ENCODE peak calls at places on chromosomes 12 and 14, in ten cellular contexts. One of them, this sample, is unnamed.

GRCh38 chr14:46250113-46250703 is 401.4 kb downstream of the RPL10L start:
- DNase-seq in occipital lobe: no peak
- DNase-seq in psoas muscle: no peak
- DNase-seq in choroid plexus epithelial cell: peak
- DNase-seq in T-cell: no peak
- DNase-seq in H4: peak
- DNase-seq in iris pigment epithelial cell: peak
- DNase-seq in central memory CD8-positive, alpha-beta T cell: no peak
- DNase-seq in AG09309: no peak
- DNase-seq in thoracic aorta: no peak
- DNase-seq in this sample: no peak

GRCh38 chr14:41749425-41749824 is 142.7 kb downstream of the LRFN5 start:
- DNase-seq in H4: peak
- DNase-seq in iris pigment epithelial cell: peak
- DNase-seq in choroid plexus epithelial cell: peak
- DNase-seq in T-cell: no peak
- DNase-seq in central memory CD8-positive, alpha-beta T cell: no peak
- DNase-seq in AG09309: no peak
- DNase-seq in thoracic aorta: no peak
- DNase-seq in psoas muscle: no peak
- DNase-seq in occipital lobe: no peak
- DNase-seq in this sample: no peak

GRCh38 chr12:15404485-15404884 is 82.2 kb downstream of the PTPRO start:
- DNase-seq in AG09309: no peak
- DNase-seq in T-cell: no peak
- DNase-seq in choroid plexus epithelial cell: peak
- DNase-seq in psoas muscle: no peak
- DNase-seq in central memory CD8-positive, alpha-beta T cell: no peak
- DNase-seq in thoracic aorta: no peak
- DNase-seq in H4: no peak
- DNase-seq in iris pigment epithelial cell: peak
- DNase-seq in occipital lobe: no peak
- DNase-seq in this sample: no peak

GRCh38 chr14:21796912-21797311 is 123.3 kb upstream of the OR4E1 start:
- DNase-seq in psoas muscle: no peak
- DNase-seq in occipital lobe: peak
- DNase-seq in thoracic aorta: no peak
- DNase-seq in H4: no peak
- DNase-seq in choroid plexus epithelial cell: peak
- DNase-seq in iris pigment epithelial cell: no peak
- DNase-seq in central memory CD8-positive, alpha-beta T cell: no peak
- DNase-seq in AG09309: no peak
- DNase-seq in T-cell: peak
- DNase-seq in this sample: no peak

GRCh38 chr12:113207621-113208040 is 13.6 kb upstream of the TPCN1 start:
- DNase-seq in occipital lobe: no peak
- DNase-seq in T-cell: no peak
- DNase-seq in psoas muscle: no peak
- DNase-seq in choroid plexus epithelial cell: peak
- DNase-seq in AG09309: no peak
- DNase-seq in thoracic aorta: no peak
- DNase-seq in iris pigment epithelial cell: no peak
- DNase-seq in central memory CD8-positive, alpha-beta T cell: no peak
- DNase-seq in H4: no peak
- DNase-seq in this sample: no peak

GRCh38 chr12:50650285-50650684 is 113.6 kb upstream of the ATF1 start:
- DNase-seq in thoracic aorta: no peak
- DNase-seq in AG09309: no peak
- DNase-seq in H4: no peak
- DNase-seq in central memory CD8-positive, alpha-beta T cell: no peak
- DNase-seq in T-cell: no peak
- DNase-seq in iris pigment epithelial cell: no peak
- DNase-seq in psoas muscle: no peak
- DNase-seq in occipital lobe: no peak
- DNase-seq in choroid plexus epithelial cell: no peak
- DNase-seq in this sample: no peak

GRCh38 chr14:22572562-22573058 is 16.4 kb downstream of the DAD1 start:
- DNase-seq in occipital lobe: no peak
- DNase-seq in iris pigment epithelial cell: peak
- DNase-seq in central memory CD8-positive, alpha-beta T cell: no peak
- DNase-seq in choroid plexus epithelial cell: peak
- DNase-seq in H4: no peak
- DNase-seq in psoas muscle: no peak
- DNase-seq in thoracic aorta: no peak
- DNase-seq in T-cell: no peak
- DNase-seq in AG09309: peak
- DNase-seq in this sample: no peak

GRCh38 chr14:99407416-99407815 is 73.2 kb downstream of the SETD3 start:
- DNase-seq in central memory CD8-positive, alpha-beta T cell: no peak
- DNase-seq in iris pigment epithelial cell: no peak
- DNase-seq in AG09309: no peak
- DNase-seq in thoracic aorta: no peak
- DNase-seq in psoas muscle: no peak
- DNase-seq in choroid plexus epithelial cell: no peak
- DNase-seq in occipital lobe: no peak
- DNase-seq in H4: no peak
- DNase-seq in T-cell: no peak
- DNase-seq in this sample: no peak

GRCh38 chr14:39229222-39229543 is 4.5 kb upstream of the MIA2 start:
- DNase-seq in thoracic aorta: no peak
- DNase-seq in occipital lobe: no peak
- DNase-seq in choroid plexus epithelial cell: no peak
- DNase-seq in AG09309: no peak
- DNase-seq in T-cell: peak
- DNase-seq in iris pigment epithelial cell: no peak
- DNase-seq in psoas muscle: no peak
- DNase-seq in central memory CD8-positive, alpha-beta T cell: peak
- DNase-seq in H4: peak
- DNase-seq in this sample: peak

GRCh38 chr14:70655110-70655826 is 13.6 kb downstream of the TTC9 start:
- DNase-seq in AG09309: no peak
- DNase-seq in choroid plexus epithelial cell: peak
- DNase-seq in iris pigment epithelial cell: no peak
- DNase-seq in thoracic aorta: no peak
- DNase-seq in occipital lobe: no peak
- DNase-seq in central memory CD8-positive, alpha-beta T cell: peak
- DNase-seq in psoas muscle: no peak
- DNase-seq in H4: no peak
- DNase-seq in T-cell: peak
- DNase-seq in this sample: peak

This sample was measured in activated gamma-delta T cell treated with Interleukin-2 at 50 U/mL for 16 hours.